ENCODE peak calls at places on chromosomes 12 and 14, in four cellular contexts. Q is lower leg skin; K is activated CD4-positive, alpha-beta T cell treated with anti-CD3 and anti-CD28 coated beads, Interleukin-2, amount 10 ng/mL, durations not matched to agents 7 days and 5 days; S is anterior cingulate cortex. V is an unnamed sample.

GRCh38 chr14:70018713-70019201 is 139.5 kb downstream of the SMOC1 start:
- DNase-seq in Q (peak), K (peak), S (no peak), V (no peak)

GRCh38 chr14:55578511-55578910 is 1.5 kb upstream of the KTN1 start:
- DNase-seq in Q (no peak), S (no peak), K (no peak), V (no peak)

GRCh38 chr14:33052899-33053400 is 114.3 kb downstream of the NPAS3 start:
- DNase-seq in K (no peak), S (no peak), Q (no peak), V (no peak)

GRCh38 chr12:1660304-1661187 is 30.3 kb upstream of the ADIPOR2 start:
- DNase-seq in S (peak), K (peak), Q (peak), V (no peak)

GRCh38 chr14:99038401-99038800 is 233.6 kb downstream of the BCL11B start:
- DNase-seq in S (no peak), K (no peak), Q (peak), V (no peak)

GRCh38 chr14:55170526-55170925 is 20.9 kb downstream of the DLGAP5 start:
- DNase-seq in Q (no peak), K (no peak), S (no peak), V (no peak)

GRCh38 chr12:19946549-19946948 is 421.8 kb upstream of the PDE3A start:
- DNase-seq in K (no peak), S (no peak), Q (no peak), V (no peak)

GRCh38 chr14:60250318-60251035 is 1.5 kb downstream of the PPM1A start:
- DNase-seq in Q (no peak), K (no peak), S (no peak), V (no peak)

GRCh38 chr12:47867496-47867941 is 37.3 kb downstream of the VDR start:
- DNase-seq in S (no peak), Q (no peak), K (peak), V (no peak)

GRCh38 chr12:3913278-3913677 is 40.1 kb upstream of the PARP11 start:
- DNase-seq in Q (no peak), S (no peak), K (no peak), V (no peak)

GRCh38 chr14:102805454-102805891 is 28.2 kb downstream of the TRAF3 start:
- DNase-seq in S (no peak), K (peak), Q (no peak), V (no peak)

GRCh38 chr14:50668008-50668851 is at the start of gene SAV1:
- DNase-seq in Q (peak), K (peak), S (peak), V (peak)

GRCh38 chr12:46414591-46415268 is 42.2 kb upstream of the SLC38A2 start:
- DNase-seq in K (no peak), Q (no peak), S (no peak), V (no peak)

GRCh38 chr12:65996146-65996545 is 134.4 kb downstream of the LLPH start:
- DNase-seq in K (no peak), S (no peak), Q (no peak), V (no peak)

GRCh38 chr12:55636116-55636655 is 506 bp upstream of the OR10P1 start:
- DNase-seq in K (no peak), S (no peak), Q (no peak), V (no peak)

GRCh38 chr14:68599896-68600620 is 192.8 kb downstream of the ZFP36L1 start:
- DNase-seq in S (no peak), Q (peak), K (no peak), V (no peak)

GRCh38 chr12:120397827-120398563 is 29.0 kb upstream of the MSI1 start:
- DNase-seq in S (peak), Q (no peak), K (no peak), V (peak)

GRCh38 chr12:124618291-124618902 is 51.0 kb upstream of the NCOR2 start:
- DNase-seq in K (no peak), Q (no peak), S (no peak), V (no peak)

GRCh38 chr14:39232554-39233415 is 930 bp upstream of the MIA2 start:
- DNase-seq in Q (no peak), S (no peak), K (no peak), V (no peak)

GRCh38 chr12:62632521-62632920 is 165.9 kb downstream of the MON2 start:
- DNase-seq in K (no peak), Q (peak), S (peak), V (peak)

GRCh38 chr14:72732022-72732780 is 161.7 kb downstream of the DPF3 start:
- DNase-seq in Q (no peak), S (no peak), K (no peak), V (no peak)

GRCh38 chr12:52130695-52131094 is 51.2 kb downstream of the SMIM41 start:
- DNase-seq in S (no peak), K (no peak), Q (peak), V (no peak)

GRCh38 chr14:32709072-32709471 is 229.6 kb upstream of the NPAS3 start:
- DNase-seq in Q (no peak), S (no peak), K (no peak), V (no peak)

GRCh38 chr12:20696181-20696580 is 1.0 kb downstream of the SLCO1C1 start:
- DNase-seq in S (no peak), Q (no peak), K (no peak), V (no peak)

GRCh38 chr12:30696943-30697342 is 1.3 kb upstream of the IPO8 start:
- DNase-seq in K (no peak), Q (no peak), S (no peak), V (no peak)

GRCh38 chr12:6532051-6532926 is 2.0 kb upstream of the GAPDH start:
- DNase-seq in Q (peak), S (peak), K (peak), V (no peak)

GRCh38 chr14:30779210-30779609 is 95.1 kb upstream of the COCH start:
- DNase-seq in S (no peak), Q (no peak), K (no peak), V (no peak)

GRCh38 chr14:49972840-49973239 is 80.0 kb downstream of the ARF6 start:
- DNase-seq in S (no peak), Q (peak), K (peak), V (no peak)

GRCh38 chr12:80834724-80835123 is 103.0 kb downstream of the LIN7A start:
- DNase-seq in K (no peak), S (no peak), Q (no peak), V (no peak)

GRCh38 chr14:76872796-76873432 is 46.7 kb downstream of the LRRC74A start:
- DNase-seq in S (peak), K (peak), Q (peak), V (peak)

GRCh38 chr14:53412819-53413664 is 259.9 kb upstream of the DDHD1 start:
- DNase-seq in Q (no peak), K (no peak), S (no peak), V (no peak)

GRCh38 chr14:100159107-100159864 is at the start of gene DEGS2:
- DNase-seq in Q (no peak), K (peak), S (no peak), V (no peak)

GRCh38 chr14:96484391-96484790 is 17.8 kb upstream of the PAPOLA start:
- DNase-seq in S (no peak), Q (no peak), K (no peak), V (no peak)

GRCh38 chr12:55899035-55899434 is 28.7 kb downstream of the PYM1 start:
- DNase-seq in K (no peak), Q (no peak), S (no peak), V (no peak)

V was measured in neural crest cell.